ENCODE peak calls at places on chromosomes 7 and 10, in nine cellular contexts. W, Q, T, E, B, Y, U, M and X are unnamed samples.

GRCh38 chr7:18257711-18258110 is 230.1 kb upstream of the PRPS1L1 start:
- DNase-seq in W (no peak), U (no peak), B (no peak), T (peak), M (no peak), Y (peak), Q (peak), E (no peak), X (peak)

GRCh38 chr7:1939434-1940401 is 269.6 kb downstream of the ELFN1 start:
- DNase-seq in T (no peak), U (no peak), E (peak), Q (peak), M (no peak), Y (no peak), W (peak), B (no peak), X (peak)

GRCh38 chr7:151086802-151087246 is 549 bp downstream of the AGAP3 start:
- DNase-seq in M (no peak), Q (peak), U (no peak), E (peak), W (no peak), T (no peak), B (peak), Y (peak), X (no peak)

GRCh38 chr10:16853201-16853600 is 36.0 kb upstream of the RSU1 start:
- DNase-seq in E (no peak), B (no peak), W (peak), T (no peak), U (no peak), M (no peak), Q (peak), Y (peak), X (peak)

GRCh38 chr7:151018421-151019129 is 5.7 kb downstream of the ATG9B start:
- DNase-seq in Y (no peak), U (no peak), Q (peak), B (no peak), W (no peak), T (no peak), E (no peak), M (no peak), X (no peak)

GRCh38 chr7:129163875-129164544 is 19.5 kb downstream of the TSPAN33 start:
- DNase-seq in M (peak), Q (peak), U (no peak), Y (peak), B (no peak), W (no peak), E (peak), T (peak), X (peak)

GRCh38 chr10:90224791-90225566 is 523.6 kb downstream of the KIF20B start:
- DNase-seq in M (no peak), T (no peak), W (no peak), U (no peak), B (no peak), E (no peak), Q (no peak), Y (no peak), X (no peak)

GRCh38 chr10:63976538-63976937 is 455.3 kb downstream of the REEP3 start:
- DNase-seq in Y (peak), M (peak), T (peak), B (peak), W (peak), U (no peak), E (no peak), Q (no peak), X (peak)

GRCh38 chr7:37344886-37345579 is 103.6 kb downstream of the ELMO1 start:
- DNase-seq in Q (no peak), W (no peak), M (peak), E (no peak), U (no peak), Y (no peak), B (no peak), T (no peak), X (peak)

GRCh38 chr7:128235469-128235868 is 5.6 kb upstream of the LEP start:
- DNase-seq in U (no peak), E (no peak), Y (no peak), B (no peak), M (no peak), T (no peak), Q (no peak), W (no peak), X (no peak)

GRCh38 chr10:78225611-78226010 is 191.9 kb downstream of the RPS24 start:
- DNase-seq in W (no peak), B (no peak), E (no peak), Y (no peak), U (no peak), T (no peak), M (no peak), Q (no peak), X (no peak)

GRCh38 chr7:55522268-55522902 is 49.9 kb downstream of the VOPP1 start:
- DNase-seq in B (no peak), M (no peak), Y (no peak), T (no peak), W (no peak), U (no peak), E (no peak), Q (no peak), X (no peak)

GRCh38 chr7:31962246-31962645 is 108.0 kb downstream of the PDE1C start:
- DNase-seq in Q (no peak), E (no peak), B (no peak), Y (no peak), W (no peak), T (no peak), M (no peak), U (no peak), X (no peak)

GRCh38 chr7:151074817-151075661 is 5.6 kb downstream of the FASTK start:
- DNase-seq in Y (no peak), W (no peak), B (no peak), M (no peak), T (no peak), U (no peak), E (no peak), Q (no peak), X (no peak)

GRCh38 chr7:116356979-116357378 is 142.6 kb upstream of the CAV2 start:
- DNase-seq in Y (no peak), Q (peak), T (no peak), M (no peak), U (no peak), W (no peak), E (no peak), B (no peak), X (no peak)

GRCh38 chr10:124727389-124727960 is 16.7 kb downstream of the FAM53B start:
- DNase-seq in T (no peak), Y (no peak), E (no peak), B (no peak), U (no peak), W (no peak), M (no peak), Q (no peak), X (no peak)

GRCh38 chr7:372546-372938 is 82.6 kb downstream of the FOXL3 start:
- DNase-seq in T (no peak), M (no peak), B (no peak), W (no peak), Q (no peak), U (no peak), Y (no peak), E (no peak), X (no peak)

GRCh38 chr7:23353172-23353571 is 54.0 kb downstream of the MALSU1 start:
- DNase-seq in Q (peak), U (no peak), T (no peak), B (no peak), Y (no peak), M (no peak), E (peak), W (no peak), X (no peak)

GRCh38 chr7:157729566-157729965 is 392.8 kb downstream of the DNAJB6 start:
- DNase-seq in E (no peak), U (no peak), W (no peak), Y (no peak), T (no peak), B (no peak), Q (no peak), M (no peak), X (no peak)

GRCh38 chr10:48274636-48275035 is at the start of gene FRMPD2:
- DNase-seq in Q (no peak), T (no peak), Y (no peak), B (no peak), W (no peak), E (peak), M (no peak), U (no peak), X (no peak)

GRCh38 chr7:106552645-106553445 is 108.1 kb downstream of the CCDC71L start:
- DNase-seq in W (no peak), Y (no peak), B (no peak), Q (no peak), M (peak), U (no peak), E (no peak), T (no peak), X (peak)

GRCh38 chr7:21999896-22000295 is 54.2 kb upstream of the CDCA7L start:
- DNase-seq in B (no peak), T (no peak), W (peak), Q (peak), Y (no peak), U (no peak), E (no peak), M (no peak), X (no peak)

GRCh38 chr10:68553138-68553537 is 7.0 kb upstream of the TET1 start:
- DNase-seq in E (no peak), Q (no peak), T (no peak), U (no peak), W (no peak), M (no peak), B (no peak), Y (no peak), X (no peak)

GRCh38 chr10:64379898-64380297 is 858.7 kb downstream of the REEP3 start:
- DNase-seq in T (no peak), U (no peak), Y (no peak), E (no peak), Q (no peak), W (no peak), B (no peak), M (no peak), X (peak)

GRCh38 chr7:131578602-131579001 is 22.2 kb upstream of the PODXL start:
- DNase-seq in E (no peak), T (no peak), W (no peak), U (no peak), M (no peak), Y (no peak), B (no peak), Q (no peak), X (no peak)

GRCh38 chr7:36962367-36962766 is 238.1 kb upstream of the AOAH start:
- DNase-seq in E (no peak), Y (no peak), B (no peak), T (no peak), U (no peak), M (no peak), W (peak), Q (peak), X (no peak)

GRCh38 chr10:26445411-26446031 is 7.4 kb downstream of the APBB1IP start:
- DNase-seq in M (no peak), T (no peak), E (no peak), Y (no peak), B (no peak), Q (no peak), W (no peak), U (no peak), X (peak)